ENCODE peak calls at places on chromosome 3, in seven cellular contexts. O is endothelial cell of umbilical vein, M is vagina, L is HepG2, Z is GM12892, U is HCT116, Y is spleen. Q is an unnamed sample.

GRCh38 chr3:156816091-156816793 is 9.9 kb upstream of the LEKR1 start:
- DNase-seq in Y (peak), Z (peak), L (no peak), M (no peak), O (peak), U (no peak), Q (peak)

GRCh38 chr3:73558399-73559075 is 66.2 kb downstream of the PDZRN3 start:
- DNase-seq in Z (no peak), L (no peak), O (no peak), M (no peak), U (no peak), Y (no peak), Q (no peak)

GRCh38 chr3:157261000-157261399 is 101.1 kb upstream of the CCNL1 start:
- DNase-seq in Y (no peak), O (no peak), M (no peak), Z (no peak), L (no peak), U (no peak), Q (no peak)

GRCh38 chr3:19702416-19703078 is 231.5 kb downstream of the EFHB start:
- DNase-seq in Z (no peak), O (no peak), M (no peak), Y (no peak), U (no peak), L (no peak), Q (no peak)

GRCh38 chr3:188769833-188770232 is 401.9 kb upstream of the TPRG1 start:
- DNase-seq in Y (no peak), M (no peak), U (no peak), Z (no peak), L (no peak), O (no peak), Q (no peak)

GRCh38 chr3:29889230-29889629 is 608.4 kb downstream of the RBMS3 start:
- DNase-seq in Z (no peak), Y (no peak), L (no peak), U (no peak), M (no peak), O (no peak), Q (no peak)

GRCh38 chr3:9224490-9224889 is 25.0 kb downstream of the SRGAP3 start:
- DNase-seq in L (no peak), Y (no peak), Z (peak), M (no peak), U (no peak), O (no peak), Q (no peak)

GRCh38 chr3:43523454-43524053 is 98.3 kb downstream of the ANO10 start:
- DNase-seq in U (no peak), L (peak), Y (no peak), Z (no peak), O (no peak), M (no peak), Q (no peak)

GRCh38 chr3:40691598-40691905 is 166.8 kb downstream of the ZNF621 start:
- DNase-seq in O (peak), U (no peak), Z (no peak), L (peak), Y (no peak), M (no peak), Q (no peak)

GRCh38 chr3:86257955-86258641 is 732.9 kb downstream of the VGLL3 start:
- DNase-seq in U (no peak), M (no peak), Y (no peak), L (no peak), Z (no peak), O (no peak), Q (no peak)

GRCh38 chr3:194728986-194729385 is 43.3 kb downstream of the FAM43A start:
- DNase-seq in Z (no peak), M (no peak), L (no peak), U (no peak), O (no peak), Y (no peak), Q (no peak)

GRCh38 chr3:54507876-54508460 is 385.6 kb downstream of the CACNA2D3 start:
- DNase-seq in Y (no peak), Z (no peak), U (no peak), L (no peak), O (no peak), M (peak), Q (no peak)

GRCh38 chr3:156747046-156747445 is 72.7 kb downstream of the TIPARP start:
- DNase-seq in U (no peak), O (no peak), Y (no peak), Z (no peak), L (no peak), M (no peak), Q (no peak)

GRCh38 chr3:160478338-160478737 is 28.8 kb upstream of the TRIM59 start:
- DNase-seq in Z (no peak), Y (no peak), U (no peak), O (no peak), M (no peak), L (no peak), Q (no peak)

GRCh38 chr3:23183731-23184130 is 19.4 kb upstream of the UBE2E2 start:
- DNase-seq in M (no peak), L (peak), U (peak), Y (no peak), O (peak), Z (no peak), Q (peak)

GRCh38 chr3:72951259-72951722 is 45.3 kb upstream of the PPP4R2 start:
- DNase-seq in O (no peak), Y (no peak), U (no peak), M (no peak), L (no peak), Z (no peak), Q (no peak)

GRCh38 chr3:42721690-42722089 is 19.1 kb upstream of the HHATL start:
- DNase-seq in M (no peak), O (no peak), Z (no peak), L (no peak), Y (no peak), U (no peak), Q (no peak)

GRCh38 chr3:4719011-4719649 is 226.0 kb downstream of the ITPR1 start:
- DNase-seq in L (no peak), Y (no peak), Z (no peak), M (no peak), U (no peak), O (no peak), Q (no peak)

GRCh38 chr3:55330355-55330754 is 156.8 kb downstream of the WNT5A start:
- DNase-seq in Y (no peak), O (no peak), L (no peak), U (no peak), M (no peak), Z (no peak), Q (no peak)

GRCh38 chr3:160027541-160028195 is 39.0 kb downstream of the IL12A start:
- DNase-seq in O (peak), U (no peak), Z (no peak), L (no peak), Y (no peak), M (no peak), Q (no peak)

GRCh38 chr3:48466386-48467109 is 20.0 kb downstream of the ATRIP start:
- DNase-seq in Y (peak), M (no peak), Z (no peak), O (peak), U (no peak), L (no peak), Q (peak)

GRCh38 chr3:188400494-188401243 is 246.7 kb downstream of the LPP start:
- DNase-seq in U (no peak), Z (peak), O (no peak), M (no peak), Y (peak), L (no peak), Q (no peak)

GRCh38 chr3:42159706-42160472 is 68.7 kb downstream of the TRAK1 start:
- DNase-seq in Z (peak), L (peak), O (peak), U (peak), Y (peak), M (no peak), Q (peak)

GRCh38 chr3:113832477-113833164 is 6.0 kb upstream of the GRAMD1C start:
- DNase-seq in M (no peak), O (no peak), Y (no peak), Z (no peak), L (peak), U (no peak), Q (no peak)

GRCh38 chr3:82814660-82815059 is 1053.2 kb upstream of the GBE1 start:
- DNase-seq in M (no peak), Y (no peak), U (no peak), L (no peak), O (no peak), Z (no peak), Q (no peak)

GRCh38 chr3:53091011-53091410 is 39.2 kb downstream of the RFT1 start:
- DNase-seq in Y (peak), M (no peak), L (no peak), U (no peak), O (no peak), Z (no peak), Q (no peak)

GRCh38 chr3:51530485-51530884 is 8.0 kb upstream of the RAD54L2 start:
- DNase-seq in U (no peak), Z (no peak), Y (no peak), M (no peak), L (no peak), O (no peak), Q (no peak)

GRCh38 chr3:176293277-176293676 is 904.0 kb downstream of the TBL1XR1 start:
- DNase-seq in M (no peak), Y (no peak), U (no peak), O (no peak), L (no peak), Z (no peak), Q (no peak)

GRCh38 chr3:23377928-23378672 is 175.0 kb downstream of the UBE2E2 start:
- DNase-seq in U (no peak), M (no peak), Y (no peak), L (no peak), O (no peak), Z (no peak), Q (no peak)

GRCh38 chr3:151838574-151839312 is 24.8 kb downstream of the AADAC start:
- DNase-seq in M (no peak), Y (no peak), Z (peak), L (peak), O (peak), U (peak), Q (peak)

GRCh38 chr3:52120576-52121458 is 33.4 kb downstream of the POC1A start:
- DNase-seq in L (no peak), Y (peak), Z (no peak), U (no peak), O (peak), M (no peak), Q (no peak)

GRCh38 chr3:145649368-145649887 is 511.6 kb downstream of the PLOD2 start:
- DNase-seq in L (peak), U (no peak), Y (no peak), Z (no peak), M (no peak), O (no peak), Q (no peak)

GRCh38 chr3:66763294-66763693 is 234.8 kb upstream of the KBTBD8 start:
- DNase-seq in L (no peak), U (no peak), Z (no peak), Y (no peak), M (peak), O (no peak), Q (no peak)
- TF ChIP-seq POLR2AphosphoS5 in L (no peak), U (no peak), Z (no peak), Y (no peak), M (peak), O (no peak), Q (no peak)

DNA sequence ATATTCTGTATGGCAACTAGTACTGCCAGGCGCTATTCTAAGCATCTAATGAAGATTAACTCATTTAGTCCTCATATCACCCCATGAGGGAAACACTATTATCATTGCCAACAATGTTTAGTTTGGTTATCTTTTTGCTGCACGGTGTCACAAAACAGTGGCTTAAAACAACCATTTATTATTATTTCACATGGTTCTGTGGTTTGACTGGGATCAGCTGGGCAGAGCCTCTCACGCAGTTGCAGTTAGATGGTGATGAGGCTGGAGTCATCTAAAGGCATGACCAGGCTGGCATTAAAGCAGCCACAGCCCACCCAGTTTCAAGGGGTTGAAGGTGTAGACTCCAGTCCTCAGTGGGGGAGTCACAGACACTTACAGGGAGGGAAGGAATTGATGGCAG is 32.8 kb upstream of the RASA2 start:
- DNase-seq in Y (no peak), M (no peak), Z (no peak), U (no peak), O (no peak), L (no peak), Q (no peak)
- TF ChIP-seq POLR2A in Y (no peak), M (no peak), Z (no peak), U (no peak), O (no peak), L (no peak), Q (no peak)

GRCh38 chr3:71062920-71063767 is 520.4 kb downstream of the FOXP1 start:
- DNase-seq in Z (no peak), O (peak), L (no peak), Y (no peak), M (no peak), U (no peak), Q (no peak)
- TF ChIP-seq POLR2AphosphoS5 in Z (no peak), O (no peak), L (no peak), Y (no peak), M (no peak), U (no peak), Q (no peak)

DNA sequence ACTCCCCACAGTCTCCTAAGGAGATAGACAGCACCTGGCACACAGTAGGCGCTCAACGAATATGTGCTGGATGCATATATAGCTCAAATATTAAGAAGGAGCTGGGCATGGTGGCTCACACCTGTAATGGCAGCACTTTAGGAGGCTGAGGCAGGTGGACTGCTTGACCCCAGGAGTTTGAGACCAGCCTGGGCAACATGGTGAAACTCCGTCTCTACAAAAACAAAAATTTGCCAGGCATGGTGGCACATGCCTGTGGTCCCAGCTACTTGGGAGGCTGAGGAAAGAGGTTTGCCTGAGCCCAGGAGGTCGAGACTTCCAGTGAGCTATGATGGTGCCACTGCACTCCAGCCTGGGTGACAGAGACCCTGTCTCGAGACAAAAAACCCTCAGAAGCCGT is 37.4 kb downstream of the UMPS start:
- DNase-seq in L (no peak), U (no peak), Y (peak), Z (no peak), M (no peak), O (no peak), Q (no peak)
- TF ChIP-seq POLR2A in L (no peak), U (no peak), Y (no peak), Z (no peak), M (no peak), O (no peak), Q (no peak)

DNA sequence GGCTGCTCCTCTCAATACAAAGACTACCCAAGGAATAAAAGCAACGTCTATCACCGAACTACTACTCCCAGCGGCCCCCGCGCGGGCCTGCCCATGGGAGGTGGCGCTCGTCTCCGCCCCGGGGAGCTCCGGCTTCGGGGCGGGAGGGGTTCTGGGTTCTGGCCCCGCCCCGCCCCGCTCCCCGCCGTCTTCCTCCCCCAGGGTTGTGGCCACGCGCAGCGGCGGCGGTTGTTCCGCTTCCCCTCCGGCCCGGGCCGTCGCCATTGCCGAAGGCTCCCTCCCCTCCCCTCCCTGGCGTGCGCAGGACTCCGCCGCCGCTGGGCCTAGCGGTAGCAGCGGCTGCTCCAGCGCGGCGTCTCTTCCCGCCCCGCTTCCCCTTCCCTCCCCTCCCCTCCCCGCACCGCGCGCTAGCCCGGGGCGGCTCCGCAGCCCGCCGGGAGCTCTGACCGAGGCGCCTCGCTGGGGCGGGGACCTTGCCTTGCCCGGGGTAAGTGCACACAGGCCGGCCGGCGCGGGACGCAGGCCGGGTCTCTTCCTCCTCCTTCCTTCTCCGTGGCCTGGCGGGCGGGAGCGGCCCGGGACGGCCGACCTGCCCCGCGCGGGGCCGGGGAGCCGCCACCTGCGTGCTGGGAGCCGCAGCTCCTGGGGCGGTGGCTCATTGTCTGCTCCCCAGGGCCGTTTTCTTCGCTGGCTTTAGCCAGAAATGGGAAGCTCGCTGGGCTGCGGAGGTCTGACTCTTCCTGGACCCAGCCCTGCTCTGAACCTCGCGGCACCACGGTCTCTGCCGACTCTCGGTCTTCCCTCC is at the start of gene PAK2:
- DNase-seq in Z (peak), L (peak), U (peak), M (peak), O (peak), Y (peak), Q (peak)
- TF ChIP-seq POLR2AphosphoS5 in Z (peak), L (peak), U (peak), M (peak), O (peak), Y (peak), Q (peak)

GRCh38 chr3:49689046-49689886 is at the start of the genes MST1 and RNF123:
- DNase-seq in Y (peak), U (peak), L (peak), M (no peak), Z (peak), O (peak), Q (peak)
- TF ChIP-seq POLR2A in Y (no peak), U (peak), L (peak), M (no peak), Z (peak), O (peak), Q (no peak)

GRCh38 chr3:184193991-184194539 is 8.1 kb downstream of the ABCF3 start:
- DNase-seq in U (no peak), L (no peak), Y (no peak), O (no peak), M (no peak), Z (no peak), Q (no peak)
- TF ChIP-seq POLR2AphosphoS5 in U (no peak), L (no peak), Y (no peak), O (no peak), M (no peak), Z (no peak), Q (no peak)

Q was measured in stomach.